ENCODE peak calls at places on chromosomes 5 and 9, in nine cellular contexts. One of them, this sample, is unnamed.

GRCh38 chr9:24413651-24414050 is 132.0 kb downstream of the IZUMO3 start:
- DNase-seq in upper lobe of left lung: no peak
- DNase-seq in esophagus muscularis mucosa: no peak
- DNase-seq in adrenal gland: no peak
- DNase-seq in IMR-90: no peak
- DNase-seq in right lobe of liver: no peak
- DNase-seq in body of pancreas: no peak
- DNase-seq in H54: peak
- DNase-seq in heart left ventricle: no peak
- DNase-seq in this sample: no peak

GRCh38 chr5:12272389-12272788 is 368.1 kb upstream of the CTNND2 start:
- DNase-seq in upper lobe of left lung: no peak
- DNase-seq in esophagus muscularis mucosa: no peak
- DNase-seq in adrenal gland: no peak
- DNase-seq in IMR-90: no peak
- DNase-seq in right lobe of liver: no peak
- DNase-seq in body of pancreas: no peak
- DNase-seq in H54: no peak
- DNase-seq in heart left ventricle: no peak
- DNase-seq in this sample: no peak

GRCh38 chr9:83582026-83582425 is 40.9 kb upstream of the IDNK start:
- DNase-seq in upper lobe of left lung: no peak
- DNase-seq in esophagus muscularis mucosa: peak
- DNase-seq in adrenal gland: peak
- DNase-seq in IMR-90: peak
- DNase-seq in right lobe of liver: no peak
- DNase-seq in body of pancreas: no peak
- DNase-seq in H54: no peak
- DNase-seq in heart left ventricle: no peak
- DNase-seq in this sample: no peak

GRCh38 chr5:175107865-175108264 is 336.1 kb downstream of the DRD1 start:
- DNase-seq in upper lobe of left lung: no peak
- DNase-seq in esophagus muscularis mucosa: no peak
- DNase-seq in adrenal gland: no peak
- DNase-seq in IMR-90: no peak
- DNase-seq in right lobe of liver: peak
- DNase-seq in body of pancreas: no peak
- DNase-seq in H54: no peak
- DNase-seq in heart left ventricle: no peak
- DNase-seq in this sample: no peak

GRCh38 chr5:135832263-135832555 is 2.3 kb upstream of the SLC25A48 start:
- DNase-seq in upper lobe of left lung: no peak
- DNase-seq in esophagus muscularis mucosa: no peak
- DNase-seq in adrenal gland: no peak
- DNase-seq in IMR-90: no peak
- DNase-seq in right lobe of liver: no peak
- DNase-seq in body of pancreas: no peak
- DNase-seq in H54: no peak
- DNase-seq in heart left ventricle: no peak
- DNase-seq in this sample: no peak

GRCh38 chr5:17216974-17217325 is 481 bp upstream of the BASP1 start:
- DNase-seq in upper lobe of left lung: peak
- DNase-seq in esophagus muscularis mucosa: no peak
- DNase-seq in adrenal gland: no peak
- DNase-seq in IMR-90: peak
- DNase-seq in right lobe of liver: peak
- DNase-seq in body of pancreas: peak
- DNase-seq in H54: peak
- DNase-seq in heart left ventricle: no peak
- DNase-seq in this sample: no peak

GRCh38 chr5:37570597-37570996 is 191.5 kb downstream of the WDR70 start:
- DNase-seq in upper lobe of left lung: no peak
- DNase-seq in esophagus muscularis mucosa: no peak
- DNase-seq in adrenal gland: no peak
- DNase-seq in IMR-90: no peak
- DNase-seq in right lobe of liver: no peak
- DNase-seq in body of pancreas: no peak
- DNase-seq in H54: no peak
- DNase-seq in heart left ventricle: no peak
- DNase-seq in this sample: no peak

GRCh38 chr5:6868170-6868569 is 154.9 kb downstream of the TENT4A start:
- DNase-seq in upper lobe of left lung: peak
- DNase-seq in esophagus muscularis mucosa: no peak
- DNase-seq in adrenal gland: peak
- DNase-seq in IMR-90: no peak
- DNase-seq in right lobe of liver: no peak
- DNase-seq in body of pancreas: peak
- DNase-seq in H54: no peak
- DNase-seq in heart left ventricle: no peak
- DNase-seq in this sample: no peak

GRCh38 chr5:88263349-88263748 is 5.3 kb downstream of the TMEM161B start:
- DNase-seq in upper lobe of left lung: no peak
- DNase-seq in esophagus muscularis mucosa: no peak
- DNase-seq in adrenal gland: no peak
- DNase-seq in IMR-90: no peak
- DNase-seq in right lobe of liver: no peak
- DNase-seq in body of pancreas: no peak
- DNase-seq in H54: no peak
- DNase-seq in heart left ventricle: no peak
- DNase-seq in this sample: no peak

GRCh38 chr5:88269222-88269771 is 652 bp upstream of the TMEM161B start:
- DNase-seq in upper lobe of left lung: no peak
- DNase-seq in esophagus muscularis mucosa: no peak
- DNase-seq in adrenal gland: no peak
- DNase-seq in IMR-90: peak
- DNase-seq in right lobe of liver: no peak
- DNase-seq in body of pancreas: peak
- DNase-seq in H54: peak
- DNase-seq in heart left ventricle: no peak
- DNase-seq in this sample: no peak

DNA sequence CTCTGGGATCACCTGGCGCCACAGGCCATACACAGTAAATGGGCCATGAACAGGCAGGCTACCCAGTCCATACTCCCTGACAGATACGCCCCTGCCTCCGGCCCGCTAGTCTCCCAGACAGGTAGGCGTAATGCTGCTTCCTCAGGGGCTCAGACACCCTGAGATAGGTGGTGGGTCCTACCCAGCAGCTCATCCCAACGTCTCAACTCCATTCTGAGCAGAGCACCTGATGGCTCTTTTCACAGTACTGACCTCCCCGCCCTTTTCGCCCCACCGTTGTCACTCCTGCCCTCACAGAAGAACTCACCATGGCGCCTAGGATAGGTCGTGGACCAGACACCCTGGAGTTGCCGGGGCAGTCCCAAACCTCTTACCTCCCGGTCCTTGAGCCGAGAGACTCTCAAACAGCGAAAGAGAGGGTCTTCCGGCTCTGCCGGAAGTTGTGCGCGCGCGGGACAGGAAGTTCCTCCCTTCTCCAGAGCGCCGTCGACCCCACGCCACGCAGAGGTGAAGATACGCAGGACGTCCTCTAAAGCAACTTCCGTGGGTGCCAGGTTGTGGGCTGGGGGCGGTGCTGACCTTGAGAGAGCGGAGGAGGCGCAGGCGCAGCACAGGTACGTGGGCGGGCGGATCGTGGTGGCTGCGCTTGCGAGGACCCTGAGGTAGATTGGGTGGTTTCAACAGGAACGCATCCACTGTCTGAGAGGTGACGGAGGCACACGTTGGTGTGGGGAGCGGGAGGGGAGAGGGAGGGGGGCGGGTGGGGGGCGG is at the start of gene TMEM161B:
- DNase-seq in upper lobe of left lung: peak
- DNase-seq in esophagus muscularis mucosa: peak
- DNase-seq in adrenal gland: peak
- DNase-seq in IMR-90: peak
- DNase-seq in right lobe of liver: peak
- DNase-seq in body of pancreas: peak
- DNase-seq in H54: peak
- DNase-seq in heart left ventricle: peak
- DNase-seq in this sample: peak
- TF ChIP-seq POLR2A in upper lobe of left lung: no peak
- TF ChIP-seq POLR2A in esophagus muscularis mucosa: no peak
- TF ChIP-seq POLR2A in adrenal gland: no peak
- TF ChIP-seq POLR2A in IMR-90: no peak
- TF ChIP-seq POLR2A in right lobe of liver: peak
- TF ChIP-seq POLR2A in body of pancreas: peak
- TF ChIP-seq POLR2A in H54: peak
- TF ChIP-seq POLR2A in heart left ventricle: peak
- TF ChIP-seq POLR2A in this sample: no peak

DNA sequence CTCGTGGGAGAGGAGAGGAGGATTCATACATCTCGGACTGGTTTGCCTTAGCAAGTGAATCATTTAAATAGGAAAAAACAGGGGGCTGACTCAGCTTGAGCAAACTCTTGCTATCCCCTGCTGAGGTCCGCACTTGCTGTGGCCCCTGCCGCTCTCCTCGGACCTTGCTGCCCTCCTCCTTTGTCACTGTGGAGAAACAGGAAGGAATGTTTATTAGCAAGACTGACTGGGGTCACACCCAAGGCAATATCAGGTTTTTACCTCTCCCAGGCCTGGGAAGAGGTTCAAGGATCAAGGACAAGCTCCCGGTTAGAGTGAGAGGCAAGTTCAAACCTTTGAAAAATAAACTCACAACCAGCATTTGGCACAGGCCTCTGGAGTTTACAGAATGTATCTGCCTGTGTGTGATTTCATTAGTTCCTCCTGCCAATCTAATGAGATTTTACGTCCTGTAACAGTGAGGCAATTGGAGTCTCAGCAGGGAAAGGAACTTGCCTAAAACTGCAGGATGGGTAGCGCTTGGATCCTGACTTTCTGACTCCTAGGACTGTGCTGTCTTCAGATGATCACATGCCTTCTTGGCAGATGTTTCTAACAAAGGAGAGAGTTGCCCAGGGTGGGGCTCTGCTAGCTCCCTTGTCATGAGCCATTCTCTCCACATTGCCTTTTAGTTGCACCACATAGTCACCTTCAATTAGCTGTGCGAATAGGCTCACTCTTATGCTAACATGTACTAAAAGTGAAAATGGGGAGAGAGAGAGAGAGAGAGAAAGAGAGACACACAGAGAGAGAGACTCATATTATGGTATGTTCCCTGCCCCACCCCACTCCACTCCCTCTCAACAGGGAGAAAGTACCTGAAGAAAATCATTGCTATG is 108.6 kb upstream of the CDKN2B start:
- DNase-seq in upper lobe of left lung: no peak
- DNase-seq in esophagus muscularis mucosa: no peak
- DNase-seq in adrenal gland: no peak
- DNase-seq in IMR-90: peak
- DNase-seq in right lobe of liver: peak
- DNase-seq in body of pancreas: no peak
- DNase-seq in H54: no peak
- DNase-seq in heart left ventricle: no peak
- DNase-seq in this sample: no peak
- TF ChIP-seq POLR2A in upper lobe of left lung: no peak
- TF ChIP-seq POLR2A in esophagus muscularis mucosa: no peak
- TF ChIP-seq POLR2A in adrenal gland: no peak
- TF ChIP-seq POLR2A in IMR-90: no peak
- TF ChIP-seq POLR2A in right lobe of liver: no peak
- TF ChIP-seq POLR2A in body of pancreas: no peak
- TF ChIP-seq POLR2A in H54: no peak
- TF ChIP-seq POLR2A in heart left ventricle: no peak
- TF ChIP-seq POLR2A in this sample: no peak

GRCh38 chr5:177301503-177302165 is 1.9 kb downstream of the RAB24 start:
- DNase-seq in upper lobe of left lung: no peak
- DNase-seq in esophagus muscularis mucosa: no peak
- DNase-seq in adrenal gland: peak
- DNase-seq in IMR-90: no peak
- DNase-seq in right lobe of liver: peak
- DNase-seq in body of pancreas: peak
- DNase-seq in H54: no peak
- DNase-seq in heart left ventricle: peak
- DNase-seq in this sample: no peak

GRCh38 chr5:177303925-177304391 is 359 bp downstream of the PRELID1 start:
- DNase-seq in upper lobe of left lung: no peak
- DNase-seq in esophagus muscularis mucosa: no peak
- DNase-seq in adrenal gland: no peak
- DNase-seq in IMR-90: no peak
- DNase-seq in right lobe of liver: no peak
- DNase-seq in body of pancreas: no peak
- DNase-seq in H54: no peak
- DNase-seq in heart left ventricle: peak
- DNase-seq in this sample: no peak

GRCh38 chr5:177302354-177303110 is 987 bp downstream of the RAB24 start:
- DNase-seq in upper lobe of left lung: no peak
- DNase-seq in esophagus muscularis mucosa: no peak
- DNase-seq in adrenal gland: no peak
- DNase-seq in IMR-90: peak
- DNase-seq in right lobe of liver: no peak
- DNase-seq in body of pancreas: peak
- DNase-seq in H54: no peak
- DNase-seq in heart left ventricle: no peak
- DNase-seq in this sample: no peak

GRCh38 chr5:177304392-177305119 is 957 bp downstream of the PRELID1 start:
- DNase-seq in upper lobe of left lung: no peak
- DNase-seq in esophagus muscularis mucosa: no peak
- DNase-seq in adrenal gland: peak
- DNase-seq in IMR-90: peak
- DNase-seq in right lobe of liver: peak
- DNase-seq in body of pancreas: no peak
- DNase-seq in H54: no peak
- DNase-seq in heart left ventricle: peak
- DNase-seq in this sample: no peak

DNA sequence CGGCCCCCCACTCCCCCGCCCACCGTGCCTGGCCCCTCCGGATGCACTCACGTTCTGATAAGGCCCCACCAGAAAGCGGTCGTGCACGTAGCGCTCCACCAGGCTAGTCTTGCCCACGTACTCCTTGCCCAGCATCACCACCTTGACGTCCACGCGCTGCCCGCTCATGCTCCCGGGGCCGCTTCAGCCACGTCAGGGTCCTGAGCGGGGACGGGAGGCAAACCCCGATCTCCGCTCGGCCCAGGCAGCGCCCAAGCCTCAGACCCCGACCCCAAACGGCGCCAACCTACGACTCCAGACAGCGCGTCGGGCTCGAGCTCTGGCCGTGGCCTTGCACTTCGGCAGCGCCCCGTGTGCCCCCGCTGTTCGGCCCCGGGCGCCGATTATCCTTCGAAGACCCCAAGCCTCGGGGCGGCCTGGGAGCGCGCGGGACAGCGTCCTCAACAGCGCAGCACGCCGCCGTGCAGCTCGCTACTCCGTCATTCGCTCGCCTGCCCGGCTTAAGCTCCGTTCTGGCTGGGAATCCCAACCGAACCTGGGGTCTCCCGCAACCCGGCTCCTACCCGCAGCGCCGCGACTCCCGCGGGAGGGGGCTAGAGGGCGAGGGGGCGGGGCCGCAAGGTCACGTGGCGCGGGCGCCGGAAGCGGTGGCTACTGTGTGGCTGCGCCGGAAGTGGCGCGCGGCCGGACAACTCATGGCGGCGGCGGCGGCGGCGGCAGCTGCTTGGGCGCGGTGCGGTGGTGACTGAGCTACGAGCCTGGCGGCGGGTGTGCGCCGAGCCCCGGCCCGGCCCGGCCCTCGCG is at the start of the genes PRELID1 and RAB24:
- DNase-seq in upper lobe of left lung: peak
- DNase-seq in esophagus muscularis mucosa: peak
- DNase-seq in adrenal gland: peak
- DNase-seq in IMR-90: peak
- DNase-seq in right lobe of liver: peak
- DNase-seq in body of pancreas: peak
- DNase-seq in H54: peak
- DNase-seq in heart left ventricle: peak
- DNase-seq in this sample: peak
- TF ChIP-seq POLR2A in upper lobe of left lung: peak
- TF ChIP-seq POLR2A in esophagus muscularis mucosa: peak
- TF ChIP-seq POLR2A in adrenal gland: peak
- TF ChIP-seq POLR2A in IMR-90: peak
- TF ChIP-seq POLR2A in right lobe of liver: peak
- TF ChIP-seq POLR2A in body of pancreas: peak
- TF ChIP-seq POLR2A in H54: peak
- TF ChIP-seq POLR2A in heart left ventricle: peak
- TF ChIP-seq POLR2A in this sample: no peak

GRCh38 chr9:93577940-93578682 is 1.7 kb downstream of the PHF2 start:
- DNase-seq in upper lobe of left lung: no peak
- DNase-seq in esophagus muscularis mucosa: peak
- DNase-seq in adrenal gland: peak
- DNase-seq in IMR-90: no peak
- DNase-seq in right lobe of liver: no peak
- DNase-seq in body of pancreas: no peak
- DNase-seq in H54: no peak
- DNase-seq in heart left ventricle: no peak
- DNase-seq in this sample: no peak

GRCh38 chr9:93575706-93576295 is 583 bp upstream of the PHF2 start:
- DNase-seq in upper lobe of left lung: peak
- DNase-seq in esophagus muscularis mucosa: peak
- DNase-seq in adrenal gland: peak
- DNase-seq in IMR-90: peak
- DNase-seq in right lobe of liver: peak
- DNase-seq in body of pancreas: peak
- DNase-seq in H54: peak
- DNase-seq in heart left ventricle: peak
- DNase-seq in this sample: peak

GRCh38 chr9:93577045-93577939 is 908 bp downstream of the PHF2 start:
- DNase-seq in upper lobe of left lung: peak
- DNase-seq in esophagus muscularis mucosa: peak
- DNase-seq in adrenal gland: peak
- DNase-seq in IMR-90: no peak
- DNase-seq in right lobe of liver: peak
- DNase-seq in body of pancreas: no peak
- DNase-seq in H54: peak
- DNase-seq in heart left ventricle: no peak
- DNase-seq in this sample: no peak

GRCh38 chr9:93574900-93575705 is 1.3 kb upstream of the PHF2 start:
- DNase-seq in upper lobe of left lung: peak
- DNase-seq in esophagus muscularis mucosa: no peak
- DNase-seq in adrenal gland: no peak
- DNase-seq in IMR-90: no peak
- DNase-seq in right lobe of liver: no peak
- DNase-seq in body of pancreas: no peak
- DNase-seq in H54: no peak
- DNase-seq in heart left ventricle: no peak
- DNase-seq in this sample: no peak

GRCh38 chr9:93576296-93577044 is at the start of gene PHF2:
- DNase-seq in upper lobe of left lung: peak
- DNase-seq in esophagus muscularis mucosa: peak
- DNase-seq in adrenal gland: no peak
- DNase-seq in IMR-90: no peak
- DNase-seq in right lobe of liver: no peak
- DNase-seq in body of pancreas: no peak
- DNase-seq in H54: peak
- DNase-seq in heart left ventricle: no peak
- DNase-seq in this sample: no peak
- TF ChIP-seq POLR2A in upper lobe of left lung: no peak
- TF ChIP-seq POLR2A in esophagus muscularis mucosa: no peak
- TF ChIP-seq POLR2A in adrenal gland: peak
- TF ChIP-seq POLR2A in IMR-90: no peak
- TF ChIP-seq POLR2A in right lobe of liver: no peak
- TF ChIP-seq POLR2A in body of pancreas: no peak
- TF ChIP-seq POLR2A in H54: peak
- TF ChIP-seq POLR2A in heart left ventricle: no peak
- TF ChIP-seq POLR2A in this sample: no peak

This sample was measured in tibial nerve.